ENCODE peak calls at places on chromosome 5, in ten cellular contexts. One of them, this sample, is unnamed.

GRCh38 chr5:72441094-72441723 is 66.0 kb downstream of the ZNF366 start:
- DNase-seq in left ventricle myocardium superior: no peak
- DNase-seq in AG08396: no peak
- DNase-seq in choroid plexus epithelial cell: no peak
- DNase-seq in fibroblast of lung: peak; percentile 55
- DNase-seq in activated naive CD8-positive, alpha-beta T cell treated with anti-CD3 and anti-CD28 coated beads, Interleukin-2, amount 50 U/mL, for 24 hours: no peak
- DNase-seq in GM12891: no peak
- DNase-seq in stimulated activated CD8-positive, alpha-beta memory T cell treated with anti-CD3 and anti-CD28 coated beads, Interleukin-15, amount 100 ng/mL, for 48 hours: no peak
- DNase-seq in naive thymus-derived CD4-positive, alpha-beta T cell: no peak
- DNase-seq in HepG2: no peak
- DNase-seq in this sample: no peak

GRCh38 chr5:154071799-154072781 is 33.3 kb downstream of the MFAP3 start:
- DNase-seq in naive thymus-derived CD4-positive, alpha-beta T cell: peak; percentile 80
- DNase-seq in GM12891: peak; percentile 56
- DNase-seq in fibroblast of lung: peak; percentile 50
- DNase-seq in AG08396: peak; percentile 84
- DNase-seq in stimulated activated CD8-positive, alpha-beta memory T cell treated with anti-CD3 and anti-CD28 coated beads, Interleukin-15, amount 100 ng/mL, for 48 hours: peak; percentile 63
- DNase-seq in left ventricle myocardium superior: peak; percentile 88
- DNase-seq in choroid plexus epithelial cell: peak; percentile 84
- DNase-seq in activated naive CD8-positive, alpha-beta T cell treated with anti-CD3 and anti-CD28 coated beads, Interleukin-2, amount 50 U/mL, for 24 hours: peak; percentile 85
- DNase-seq in HepG2: peak; percentile 66
- DNase-seq in this sample: peak; percentile 88

GRCh38 chr5:1494780-1495524 is 28.8 kb downstream of the LPCAT1 start:
- DNase-seq in naive thymus-derived CD4-positive, alpha-beta T cell: no peak
- DNase-seq in left ventricle myocardium superior: peak; percentile 50
- DNase-seq in HepG2: no peak
- DNase-seq in AG08396: no peak
- DNase-seq in choroid plexus epithelial cell: no peak
- DNase-seq in stimulated activated CD8-positive, alpha-beta memory T cell treated with anti-CD3 and anti-CD28 coated beads, Interleukin-15, amount 100 ng/mL, for 48 hours: no peak
- DNase-seq in activated naive CD8-positive, alpha-beta T cell treated with anti-CD3 and anti-CD28 coated beads, Interleukin-2, amount 50 U/mL, for 24 hours: no peak
- DNase-seq in fibroblast of lung: no peak
- DNase-seq in GM12891: no peak
- DNase-seq in this sample: no peak

GRCh38 chr5:24363789-24364534 is 280.8 kb downstream of the CDH10 start:
- DNase-seq in HepG2: no peak
- DNase-seq in choroid plexus epithelial cell: no peak
- DNase-seq in GM12891: no peak
- DNase-seq in naive thymus-derived CD4-positive, alpha-beta T cell: no peak
- DNase-seq in stimulated activated CD8-positive, alpha-beta memory T cell treated with anti-CD3 and anti-CD28 coated beads, Interleukin-15, amount 100 ng/mL, for 48 hours: no peak
- DNase-seq in AG08396: no peak
- DNase-seq in left ventricle myocardium superior: no peak
- DNase-seq in fibroblast of lung: no peak
- DNase-seq in activated naive CD8-positive, alpha-beta T cell treated with anti-CD3 and anti-CD28 coated beads, Interleukin-2, amount 50 U/mL, for 24 hours: no peak
- DNase-seq in this sample: no peak

GRCh38 chr5:61823796-61824195 is 482.2 kb upstream of the KIF2A start:
- DNase-seq in GM12891: no peak
- DNase-seq in AG08396: no peak
- DNase-seq in HepG2: no peak
- DNase-seq in naive thymus-derived CD4-positive, alpha-beta T cell: no peak
- DNase-seq in fibroblast of lung: no peak
- DNase-seq in stimulated activated CD8-positive, alpha-beta memory T cell treated with anti-CD3 and anti-CD28 coated beads, Interleukin-15, amount 100 ng/mL, for 48 hours: no peak
- DNase-seq in choroid plexus epithelial cell: no peak
- DNase-seq in left ventricle myocardium superior: no peak
- DNase-seq in activated naive CD8-positive, alpha-beta T cell treated with anti-CD3 and anti-CD28 coated beads, Interleukin-2, amount 50 U/mL, for 24 hours: no peak
- DNase-seq in this sample: no peak

GRCh38 chr5:1005904-1006655 is 2.5 kb upstream of the NKD2 start:
- DNase-seq in naive thymus-derived CD4-positive, alpha-beta T cell: no peak
- DNase-seq in HepG2: no peak
- DNase-seq in activated naive CD8-positive, alpha-beta T cell treated with anti-CD3 and anti-CD28 coated beads, Interleukin-2, amount 50 U/mL, for 24 hours: no peak
- DNase-seq in GM12891: no peak
- DNase-seq in choroid plexus epithelial cell: no peak
- DNase-seq in left ventricle myocardium superior: no peak
- DNase-seq in AG08396: no peak
- DNase-seq in fibroblast of lung: no peak
- DNase-seq in stimulated activated CD8-positive, alpha-beta memory T cell treated with anti-CD3 and anti-CD28 coated beads, Interleukin-15, amount 100 ng/mL, for 48 hours: no peak
- DNase-seq in this sample: no peak

GRCh38 chr5:168578506-168579205 is 512 bp downstream of the PANK3 start:
- DNase-seq in stimulated activated CD8-positive, alpha-beta memory T cell treated with anti-CD3 and anti-CD28 coated beads, Interleukin-15, amount 100 ng/mL, for 48 hours: no peak
- DNase-seq in activated naive CD8-positive, alpha-beta T cell treated with anti-CD3 and anti-CD28 coated beads, Interleukin-2, amount 50 U/mL, for 24 hours: peak; percentile 6
- DNase-seq in fibroblast of lung: no peak
- DNase-seq in naive thymus-derived CD4-positive, alpha-beta T cell: peak; percentile 3
- DNase-seq in GM12891: no peak
- DNase-seq in HepG2: peak; percentile 51
- DNase-seq in left ventricle myocardium superior: no peak
- DNase-seq in choroid plexus epithelial cell: peak; percentile 64
- DNase-seq in AG08396: no peak
- DNase-seq in this sample: no peak

GRCh38 chr5:83467315-83468044 is 4.1 kb upstream of the VCAN start:
- DNase-seq in HepG2: no peak
- DNase-seq in AG08396: peak; percentile 60
- DNase-seq in activated naive CD8-positive, alpha-beta T cell treated with anti-CD3 and anti-CD28 coated beads, Interleukin-2, amount 50 U/mL, for 24 hours: no peak
- DNase-seq in fibroblast of lung: peak; percentile 84
- DNase-seq in naive thymus-derived CD4-positive, alpha-beta T cell: no peak
- DNase-seq in stimulated activated CD8-positive, alpha-beta memory T cell treated with anti-CD3 and anti-CD28 coated beads, Interleukin-15, amount 100 ng/mL, for 48 hours: no peak
- DNase-seq in choroid plexus epithelial cell: peak; percentile 78
- DNase-seq in left ventricle myocardium superior: peak; percentile 62
- DNase-seq in GM12891: no peak
- DNase-seq in this sample: peak; percentile 4

This sample was measured in thyroid gland.